ENCODE peak calls at places on chromosomes 1 and 21, in four cellular contexts. C is prostate gland, N is OCI-LY7, E is BE2C. Q is an unnamed sample. For H3K9me3 and H3K36me3, the result is how much of the 10 kb centered on the place peaks cover.

GRCh38 chr1:46205794-46206193 is 2.7 kb downstream of the LURAP1 start:
- DNase-seq in E (no peak), C (no peak), N (no peak), Q (no peak)

GRCh38 chr1:168225476-168226190 is at the start of gene SFT2D2:
- DNase-seq in E (peak), N (peak), C (peak), Q (peak)

GRCh38 chr1:152907686-152908601 is at the start of gene IVL:
- DNase-seq in C (no peak), E (no peak), N (no peak), Q (no peak)

GRCh38 chr1:193190096-193190744 is 3.8 kb upstream of the B3GALT2 start:
- DNase-seq in N (no peak), C (no peak), E (no peak), Q (no peak)

GRCh38 chr1:40634901-40635655 is 30.4 kb downstream of the RIMS3 start:
- DNase-seq in E (no peak), N (no peak), C (no peak), Q (no peak)

GRCh38 chr1:99533909-99534907 is 111.7 kb upstream of the PALMD start:
- DNase-seq in E (no peak), N (no peak), C (no peak), Q (no peak)

GRCh38 chr1:32349211-32349708 is 13.0 kb downstream of the FAM229A start:
- DNase-seq in N (no peak), E (no peak), C (no peak), Q (peak)

GRCh38 chr1:52727114-52727586 is 897 bp downstream of the ZYG11B start:
- DNase-seq in E (peak), C (no peak), N (peak), Q (no peak)

GRCh38 chr1:28577052-28577678 is 14.9 kb upstream of the RAB42 start:
- DNase-seq in N (peak), C (no peak), E (no peak), Q (no peak)

GRCh38 chr1:205676002-205676401 is 4.3 kb downstream of the SLC45A3 start:
- DNase-seq in E (no peak), N (no peak), C (no peak), Q (no peak)

GRCh38 chr1:178781549-178781948 is 56.5 kb downstream of the RALGPS2 start:
- DNase-seq in N (no peak), E (no peak), C (no peak), Q (no peak)

GRCh38 chr1:216499581-216500272 is 76.5 kb upstream of the USH2A start:
- DNase-seq in N (no peak), C (no peak), E (no peak), Q (no peak)

GRCh38 chr1:226632922-226633351 is 84.4 kb downstream of the STUM start:
- DNase-seq in E (peak), N (peak), C (no peak), Q (peak)

GRCh38 chr1:17759114-17759513 is 4.0 kb downstream of the ACTL8 start:
- DNase-seq in N (peak), E (peak), C (no peak), Q (no peak)
- H3K9me3 ChIP-seq in N (under half), E (under half), C (under half), Q (under half)

GRCh38 chr1:154488942-154489341 is 13.1 kb upstream of the TDRD10 start:
- DNase-seq in E (no peak), C (no peak), N (no peak), Q (no peak)

GRCh38 chr1:154485106-154485505 is 16.9 kb upstream of the TDRD10 start:
- DNase-seq in C (no peak), E (no peak), N (no peak), Q (no peak)

GRCh38 chr1:154483941-154484803 is 17.8 kb upstream of the TDRD10 start:
- DNase-seq in C (no peak), E (no peak), N (no peak), Q (peak)

GRCh38 chr1:154489863-154490262 is 12.2 kb upstream of the TDRD10 start:
- DNase-seq in N (no peak), E (no peak), C (no peak), Q (no peak)

GRCh38 chr1:154485905-154486304 is 16.1 kb upstream of the TDRD10 start:
- DNase-seq in E (no peak), C (no peak), N (no peak), Q (no peak)
- H3K36me3 ChIP-seq in E (under half), C (under half), N (under half), Q (under half)

GRCh38 chr1:87212431-87213125 is 116.1 kb upstream of the LMO4 start:
- DNase-seq in N (no peak), E (no peak), C (no peak), Q (no peak)
- H3K9me3 ChIP-seq in N (under half), E (under half), C (under half), Q (under half)

GRCh38 chr1:223752721-223753515 is 40.6 kb downstream of the CAPN2 start:
- DNase-seq in C (no peak), N (no peak), E (no peak), Q (no peak)

GRCh38 chr1:223747838-223748335 is 35.5 kb downstream of the CAPN2 start:
- DNase-seq in N (no peak), E (no peak), C (no peak), Q (no peak)

GRCh38 chr1:223748405-223748772 is 36.0 kb downstream of the CAPN2 start:
- DNase-seq in C (no peak), N (no peak), E (no peak), Q (no peak)

GRCh38 chr1:223748773-223749733 is 36.7 kb downstream of the CAPN2 start:
- DNase-seq in N (peak), C (peak), E (peak), Q (peak)

GRCh38 chr1:223750730-223751572 is 38.6 kb downstream of the CAPN2 start:
- DNase-seq in C (no peak), E (no peak), N (no peak), Q (no peak)
- H3K36me3 ChIP-seq in C (under half), E (under half), N (under half), Q (half or more)

GRCh38 chr1:2835650-2836159 is 34.2 kb upstream of the TTC34 start:
- DNase-seq in E (no peak), C (no peak), N (no peak), Q (no peak)
- H3K9me3 ChIP-seq in E (under half), C (under half), N (under half), Q (under half)

GRCh38 chr1:112666917-112667316 is 7.5 kb upstream of the MOV10 start:
- DNase-seq in E (no peak), C (no peak), N (no peak), Q (no peak)
- H3K36me3 ChIP-seq in E (half or more), C (under half), N (half or more), Q (half or more)

GRCh38 chr21:26923986-26924385 is 42.9 kb downstream of the ADAMTS5 start:
- DNase-seq in E (no peak), N (no peak), C (no peak), Q (no peak)

GRCh38 chr21:26925122-26925521 is 41.8 kb downstream of the ADAMTS5 start:
- DNase-seq in C (no peak), E (no peak), N (no peak), Q (no peak)

GRCh38 chr21:26916799-26917198 is 50.1 kb downstream of the ADAMTS5 start:
- DNase-seq in C (no peak), E (no peak), N (no peak), Q (no peak)

GRCh38 chr21:26918318-26919065 is 48.4 kb downstream of the ADAMTS5 start:
- DNase-seq in C (no peak), E (no peak), N (no peak), Q (no peak)

DNA sequence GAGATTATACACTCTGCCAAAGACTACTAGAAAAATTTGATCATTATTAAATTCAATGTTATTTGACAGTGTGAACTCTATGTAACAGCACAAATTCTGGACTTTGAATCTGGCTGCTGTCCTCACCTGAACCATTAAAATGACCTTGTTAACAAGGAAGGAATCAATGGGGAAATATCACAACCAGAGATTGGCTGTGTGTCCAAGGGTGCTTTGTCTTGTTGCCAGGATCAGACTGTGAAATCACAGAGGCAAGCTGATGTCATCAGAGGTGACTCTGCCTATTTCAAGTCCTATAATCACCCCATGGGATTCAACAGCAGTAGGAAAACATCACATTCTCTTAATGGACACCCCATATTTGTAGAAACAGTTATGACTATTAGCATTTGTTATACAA is 46.8 kb downstream of the ADAMTS5 start:
- DNase-seq in E (no peak), C (no peak), N (no peak), Q (no peak)
- H3K9me3 ChIP-seq in E (under half), C (under half), N (under half), Q (under half)